ENCODE peak calls at places on chromosomes 1 and 21, in seven cellular contexts. One of them, this sample, is unnamed.

GRCh38 chr21:46063734-46064680 is 33.9 kb upstream of the COL6A2 start:
- DNase-seq in type B pancreatic cell: peak
- DNase-seq in Panc1: no peak
- DNase-seq in GM13977: no peak
- DNase-seq in neural crest cell: no peak
- DNase-seq in AG10803: no peak
- DNase-seq in mesothelial cell of epicardium: no peak
- DNase-seq in this sample: no peak

GRCh38 chr1:163357378-163357777 is 35.6 kb downstream of the NUF2 start:
- DNase-seq in type B pancreatic cell: no peak
- DNase-seq in Panc1: no peak
- DNase-seq in GM13977: no peak
- DNase-seq in neural crest cell: no peak
- DNase-seq in AG10803: no peak
- DNase-seq in mesothelial cell of epicardium: no peak
- DNase-seq in this sample: no peak

GRCh38 chr1:66300986-66301451 is 232.9 kb upstream of the SGIP1 start:
- DNase-seq in type B pancreatic cell: no peak
- DNase-seq in Panc1: no peak
- DNase-seq in GM13977: peak
- DNase-seq in neural crest cell: no peak
- DNase-seq in AG10803: peak
- DNase-seq in mesothelial cell of epicardium: no peak
- DNase-seq in this sample: peak

GRCh38 chr1:228988655-228989054 is 253.4 kb downstream of the RHOU start:
- DNase-seq in type B pancreatic cell: peak
- DNase-seq in Panc1: no peak
- DNase-seq in GM13977: no peak
- DNase-seq in neural crest cell: no peak
- DNase-seq in AG10803: peak
- DNase-seq in mesothelial cell of epicardium: no peak
- DNase-seq in this sample: no peak

GRCh38 chr1:110212165-110213142 is 2.3 kb downstream of the KCNC4 start:
- DNase-seq in type B pancreatic cell: no peak
- DNase-seq in Panc1: no peak
- DNase-seq in GM13977: no peak
- DNase-seq in neural crest cell: no peak
- DNase-seq in AG10803: no peak
- DNase-seq in mesothelial cell of epicardium: peak
- DNase-seq in this sample: no peak

GRCh38 chr21:15343066-15343465 is 278.3 kb upstream of the NRIP1 start:
- DNase-seq in type B pancreatic cell: no peak
- DNase-seq in Panc1: no peak
- DNase-seq in GM13977: no peak
- DNase-seq in neural crest cell: no peak
- DNase-seq in AG10803: no peak
- DNase-seq in mesothelial cell of epicardium: no peak
- DNase-seq in this sample: no peak

GRCh38 chr1:8684590-8684989 is 132.8 kb downstream of the RERE start:
- DNase-seq in type B pancreatic cell: no peak
- DNase-seq in Panc1: no peak
- DNase-seq in GM13977: no peak
- DNase-seq in neural crest cell: no peak
- DNase-seq in AG10803: no peak
- DNase-seq in mesothelial cell of epicardium: no peak
- DNase-seq in this sample: no peak

GRCh38 chr21:39108291-39109162 is 74.7 kb downstream of the PSMG1 start:
- DNase-seq in type B pancreatic cell: no peak
- DNase-seq in Panc1: no peak
- DNase-seq in GM13977: no peak
- DNase-seq in neural crest cell: no peak
- DNase-seq in AG10803: no peak
- DNase-seq in mesothelial cell of epicardium: no peak
- DNase-seq in this sample: no peak

GRCh38 chr1:55474168-55474786 is 259.1 kb upstream of the USP24 start:
- DNase-seq in type B pancreatic cell: no peak
- DNase-seq in Panc1: no peak
- DNase-seq in GM13977: no peak
- DNase-seq in neural crest cell: no peak
- DNase-seq in AG10803: peak
- DNase-seq in mesothelial cell of epicardium: no peak
- DNase-seq in this sample: no peak

GRCh38 chr1:32393832-32394140 is 455 bp downstream of the BSDC1 start:
- DNase-seq in type B pancreatic cell: no peak
- DNase-seq in Panc1: no peak
- DNase-seq in GM13977: no peak
- DNase-seq in neural crest cell: no peak
- DNase-seq in AG10803: no peak
- DNase-seq in mesothelial cell of epicardium: no peak
- DNase-seq in this sample: no peak

GRCh38 chr1:224182057-224182865 is 779 bp upstream of the DEGS1 start:
- DNase-seq in type B pancreatic cell: no peak
- DNase-seq in Panc1: no peak
- DNase-seq in GM13977: peak
- DNase-seq in neural crest cell: no peak
- DNase-seq in AG10803: no peak
- DNase-seq in mesothelial cell of epicardium: no peak
- DNase-seq in this sample: peak

GRCh38 chr1:182278144-182279054 is 113.2 kb downstream of the GLUL start:
- DNase-seq in type B pancreatic cell: no peak
- DNase-seq in Panc1: no peak
- DNase-seq in GM13977: no peak
- DNase-seq in neural crest cell: no peak
- DNase-seq in AG10803: peak
- DNase-seq in mesothelial cell of epicardium: no peak
- DNase-seq in this sample: no peak

GRCh38 chr1:14113841-14114567 is 414.0 kb downstream of the PRDM2 start:
- DNase-seq in type B pancreatic cell: no peak
- DNase-seq in Panc1: no peak
- DNase-seq in GM13977: peak
- DNase-seq in neural crest cell: peak
- DNase-seq in AG10803: peak
- DNase-seq in mesothelial cell of epicardium: peak
- DNase-seq in this sample: peak

GRCh38 chr1:11838349-11839272 is 9.0 kb downstream of the NPPA start:
- DNase-seq in type B pancreatic cell: no peak
- DNase-seq in Panc1: peak
- DNase-seq in GM13977: peak
- DNase-seq in neural crest cell: peak
- DNase-seq in AG10803: peak
- DNase-seq in mesothelial cell of epicardium: peak
- DNase-seq in this sample: peak

GRCh38 chr1:175169305-175170018 is 23.1 kb downstream of the KIAA0040 start:
- DNase-seq in type B pancreatic cell: no peak
- DNase-seq in Panc1: no peak
- DNase-seq in GM13977: no peak
- DNase-seq in neural crest cell: no peak
- DNase-seq in AG10803: no peak
- DNase-seq in mesothelial cell of epicardium: no peak
- DNase-seq in this sample: no peak

GRCh38 chr1:100440075-100440809 is 87.9 kb downstream of the CDC14A start:
- DNase-seq in type B pancreatic cell: no peak
- DNase-seq in Panc1: no peak
- DNase-seq in GM13977: peak
- DNase-seq in neural crest cell: no peak
- DNase-seq in AG10803: no peak
- DNase-seq in mesothelial cell of epicardium: no peak
- DNase-seq in this sample: peak

GRCh38 chr21:31537872-31538576 is 121.5 kb upstream of the SOD1 start:
- DNase-seq in type B pancreatic cell: no peak
- DNase-seq in Panc1: no peak
- DNase-seq in GM13977: no peak
- DNase-seq in neural crest cell: peak
- DNase-seq in AG10803: no peak
- DNase-seq in mesothelial cell of epicardium: no peak
- DNase-seq in this sample: no peak

GRCh38 chr1:184973308-184974085 is 811 bp downstream of the NIBAN1 start:
- DNase-seq in type B pancreatic cell: no peak
- DNase-seq in Panc1: no peak
- DNase-seq in GM13977: peak
- DNase-seq in neural crest cell: peak
- DNase-seq in AG10803: peak
- DNase-seq in mesothelial cell of epicardium: peak
- DNase-seq in this sample: peak

GRCh38 chr21:42703173-42703908 is 49.9 kb downstream of the PDE9A start:
- DNase-seq in type B pancreatic cell: no peak
- DNase-seq in Panc1: no peak
- DNase-seq in GM13977: no peak
- DNase-seq in neural crest cell: no peak
- DNase-seq in AG10803: no peak
- DNase-seq in mesothelial cell of epicardium: no peak
- DNase-seq in this sample: no peak

GRCh38 chr1:226438007-226438406 is 30.1 kb upstream of the PARP1 start:
- DNase-seq in type B pancreatic cell: no peak
- DNase-seq in Panc1: no peak
- DNase-seq in GM13977: no peak
- DNase-seq in neural crest cell: no peak
- DNase-seq in AG10803: no peak
- DNase-seq in mesothelial cell of epicardium: no peak
- DNase-seq in this sample: no peak
- TF ChIP-seq CTCF in type B pancreatic cell: peak
- TF ChIP-seq CTCF in Panc1: no peak
- TF ChIP-seq CTCF in GM13977: no peak
- TF ChIP-seq CTCF in neural crest cell: no peak
- TF ChIP-seq CTCF in AG10803: peak
- TF ChIP-seq CTCF in mesothelial cell of epicardium: peak
- TF ChIP-seq CTCF in this sample: no peak

DNA sequence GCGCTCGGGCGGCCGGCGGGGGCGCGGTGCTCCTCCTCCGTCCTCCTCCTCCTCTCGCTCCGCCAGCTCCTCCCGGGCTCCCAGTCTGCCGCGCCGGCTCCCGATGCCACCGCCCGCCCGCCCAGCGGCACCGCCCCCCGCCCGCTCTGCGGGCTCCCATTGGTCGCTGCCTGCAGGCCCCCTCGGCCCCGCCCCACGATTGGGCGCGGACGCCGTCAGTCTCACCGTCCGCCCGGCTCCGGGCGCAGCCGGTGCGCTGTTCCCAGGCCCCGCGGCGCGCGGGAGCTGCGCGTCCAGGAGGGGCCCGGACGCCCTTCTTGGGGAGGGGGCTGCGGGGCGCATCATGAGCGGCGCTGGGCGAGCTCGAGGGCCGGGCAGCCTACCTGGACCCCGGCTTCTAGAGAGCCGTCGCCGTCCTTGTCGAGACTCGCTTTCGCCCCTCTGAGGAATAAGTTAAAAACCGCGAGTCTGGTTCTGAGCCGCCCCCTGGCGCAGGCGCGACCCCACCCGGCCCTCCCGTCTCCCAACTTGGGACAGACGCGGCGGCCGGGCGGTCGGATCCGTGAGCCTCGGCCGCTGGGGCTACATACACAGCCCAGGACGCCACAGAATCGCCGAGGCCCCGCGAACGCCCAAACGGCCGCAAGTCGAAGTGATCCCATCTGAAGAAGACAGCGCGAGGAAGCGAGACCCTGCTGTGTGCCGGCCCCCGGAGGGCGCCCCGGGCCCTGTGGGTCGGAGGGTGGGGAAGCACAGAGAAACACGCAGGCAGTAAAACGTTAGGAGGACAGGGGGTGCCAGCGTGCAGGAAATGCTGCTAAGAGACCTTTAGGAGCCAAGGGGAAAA is at the start of gene SIPA1L2:
- DNase-seq in type B pancreatic cell: peak
- DNase-seq in Panc1: no peak
- DNase-seq in GM13977: peak
- DNase-seq in neural crest cell: peak
- DNase-seq in AG10803: peak
- DNase-seq in mesothelial cell of epicardium: peak
- DNase-seq in this sample: peak
- TF ChIP-seq CTCF in type B pancreatic cell: peak
- TF ChIP-seq CTCF in Panc1: peak
- TF ChIP-seq CTCF in GM13977: peak
- TF ChIP-seq CTCF in neural crest cell: peak
- TF ChIP-seq CTCF in AG10803: peak
- TF ChIP-seq CTCF in mesothelial cell of epicardium: peak
- TF ChIP-seq CTCF in this sample: peak

GRCh38 chr1:41494351-41495170 is 10.1 kb upstream of the EDN2 start:
- DNase-seq in type B pancreatic cell: no peak
- DNase-seq in Panc1: no peak
- DNase-seq in GM13977: no peak
- DNase-seq in neural crest cell: no peak
- DNase-seq in AG10803: no peak
- DNase-seq in mesothelial cell of epicardium: no peak
- DNase-seq in this sample: no peak

GRCh38 chr1:41493626-41494350 is 9.3 kb upstream of the EDN2 start:
- DNase-seq in type B pancreatic cell: no peak
- DNase-seq in Panc1: no peak
- DNase-seq in GM13977: no peak
- DNase-seq in neural crest cell: no peak
- DNase-seq in AG10803: no peak
- DNase-seq in mesothelial cell of epicardium: no peak
- DNase-seq in this sample: no peak

GRCh38 chr1:41496080-41497055 is 11.9 kb upstream of the EDN2 start:
- DNase-seq in type B pancreatic cell: peak
- DNase-seq in Panc1: no peak
- DNase-seq in GM13977: peak
- DNase-seq in neural crest cell: peak
- DNase-seq in AG10803: peak
- DNase-seq in mesothelial cell of epicardium: peak
- DNase-seq in this sample: peak

GRCh38 chr1:41497056-41497440 is 12.6 kb upstream of the EDN2 start:
- DNase-seq in type B pancreatic cell: no peak
- DNase-seq in Panc1: no peak
- DNase-seq in GM13977: no peak
- DNase-seq in neural crest cell: no peak
- DNase-seq in AG10803: no peak
- DNase-seq in mesothelial cell of epicardium: no peak
- DNase-seq in this sample: no peak

DNA sequence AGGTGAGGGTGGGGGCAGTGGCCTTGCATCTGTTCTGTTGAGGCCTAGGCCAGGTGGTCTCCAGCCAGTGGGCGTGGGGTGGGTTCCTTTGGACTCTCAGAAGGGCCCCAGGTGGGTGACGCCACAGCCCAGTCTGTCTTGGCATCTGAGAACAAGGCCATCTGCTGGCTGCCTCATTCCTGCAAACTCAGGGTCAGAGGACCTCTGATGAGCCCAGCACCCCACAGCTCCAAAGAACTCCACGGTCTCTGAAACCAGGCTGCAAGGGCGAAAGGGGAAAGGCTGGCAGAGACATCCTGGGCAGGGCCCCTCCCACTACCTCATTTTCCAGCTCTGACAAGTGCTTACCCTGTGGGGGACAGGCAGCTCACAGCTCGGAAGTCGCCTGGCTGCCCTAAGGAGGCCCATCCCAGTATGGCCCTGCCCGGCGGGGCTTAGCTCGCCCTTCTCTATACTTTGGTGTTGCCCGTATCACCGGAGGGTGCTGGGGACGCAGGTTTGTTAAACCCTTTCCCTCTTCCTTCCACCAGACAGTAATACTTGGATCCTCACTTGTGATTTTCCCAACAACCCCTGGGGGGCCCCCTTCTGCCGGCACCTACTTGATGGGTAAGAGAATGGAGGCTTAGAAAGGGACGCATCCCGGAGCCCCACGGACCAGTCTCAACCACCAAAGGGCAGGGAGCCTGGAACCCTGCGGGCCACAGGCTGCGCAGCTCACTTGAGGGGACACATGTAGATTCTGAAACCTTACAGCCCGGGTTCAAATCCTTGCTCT is 10.9 kb upstream of the EDN2 start:
- DNase-seq in type B pancreatic cell: no peak
- DNase-seq in Panc1: no peak
- DNase-seq in GM13977: no peak
- DNase-seq in neural crest cell: no peak
- DNase-seq in AG10803: no peak
- DNase-seq in mesothelial cell of epicardium: no peak
- DNase-seq in this sample: no peak
- TF ChIP-seq CTCF in type B pancreatic cell: peak
- TF ChIP-seq CTCF in Panc1: no peak
- TF ChIP-seq CTCF in GM13977: peak
- TF ChIP-seq CTCF in neural crest cell: peak
- TF ChIP-seq CTCF in AG10803: peak
- TF ChIP-seq CTCF in mesothelial cell of epicardium: no peak
- TF ChIP-seq CTCF in this sample: no peak

GRCh38 chr1:193143285-193143684 is 21.5 kb downstream of the CDC73 start:
- DNase-seq in type B pancreatic cell: no peak
- DNase-seq in Panc1: no peak
- DNase-seq in GM13977: no peak
- DNase-seq in neural crest cell: no peak
- DNase-seq in AG10803: peak
- DNase-seq in mesothelial cell of epicardium: no peak
- DNase-seq in this sample: no peak
- TF ChIP-seq CTCF in type B pancreatic cell: peak
- TF ChIP-seq CTCF in Panc1: peak
- TF ChIP-seq CTCF in GM13977: peak
- TF ChIP-seq CTCF in neural crest cell: peak
- TF ChIP-seq CTCF in AG10803: peak
- TF ChIP-seq CTCF in mesothelial cell of epicardium: no peak
- TF ChIP-seq CTCF in this sample: no peak

This sample was measured in GM20000.